ENCODE peak calls at places on chromosome 17, in ten cellular contexts. T is kidney tubule cell, L is T-helper 17 cell, O is HCEC 1CT, H is HCT116, A is NCI-H460, Z is NCI-H2171, B is AG08395, S is T-cell, V is NCI-H2227 treated with DMSO at 0.1 percent for 48 hours. M is an unnamed sample.
A peak's percentile ranks its signal among the peaks of the same experiment; 100 is the strongest.

GRCh38 chr17:64386412-64387144 is 4.1 kb downstream of the PECAM1 start:
- DNase-seq in Z (no peak), B (no peak), V (no peak), L (no peak), A (no peak), O (no peak), S (no peak), H (no peak), T (no peak), M (no peak)

GRCh38 chr17:27269978-27270377 is 23.9 kb upstream of the WSB1 start:
- DNase-seq in A (no peak), T (no peak), V (no peak), H (no peak), Z (no peak), S (no peak), L (no peak), B (no peak), O (no peak), M (no peak)

GRCh38 chr17:45775576-45776011 is 8.5 kb upstream of the CRHR1 start:
- DNase-seq in V (no peak), H (no peak), O (no peak), Z (peak; percentile 68), S (no peak), B (no peak), L (no peak), T (peak; percentile 70), A (no peak), M (no peak)

GRCh38 chr17:75030161-75030560 is 16.6 kb downstream of the ATP5PD start:
- DNase-seq in B (no peak), A (no peak), T (no peak), Z (no peak), L (no peak), O (no peak), H (no peak), V (no peak), S (no peak), M (no peak)

GRCh38 chr17:57016764-57017116 is 38.8 kb downstream of the SCPEP1 start:
- DNase-seq in A (no peak), H (no peak), S (no peak), T (no peak), O (peak; percentile 42), L (no peak), Z (no peak), V (no peak), B (peak; percentile 19), M (no peak)

GRCh38 chr17:57405486-57406072 is 149.3 kb downstream of the MSI2 start:
- DNase-seq in O (no peak), H (no peak), B (no peak), Z (no peak), A (no peak), T (no peak), L (no peak), V (no peak), S (no peak), M (no peak)

GRCh38 chr17:65850486-65850885 is 289.0 kb upstream of the AXIN2 start:
- DNase-seq in T (peak; percentile 90), A (no peak), O (peak; percentile 70), Z (no peak), B (peak; percentile 78), L (no peak), H (peak; percentile 8), V (no peak), S (no peak), M (no peak)

GRCh38 chr17:31050948-31051347 is 43.8 kb upstream of the NF1 start:
- DNase-seq in O (no peak), B (no peak), T (no peak), A (no peak), S (no peak), H (no peak), V (no peak), Z (no peak), L (no peak), M (no peak)

GRCh38 chr17:34840758-34841157 is 120.5 kb downstream of the CCT6B start:
- DNase-seq in O (no peak), H (no peak), V (no peak), A (no peak), T (no peak), L (no peak), B (no peak), S (peak; percentile 5), Z (peak; percentile 29), M (no peak)

GRCh38 chr17:44827863-44828262 is 2.2 kb downstream of the GJC1 start:
- DNase-seq in H (no peak), B (no peak), Z (no peak), V (no peak), S (no peak), O (peak; percentile 27), T (peak; percentile 21), L (no peak), A (no peak), M (no peak)

GRCh38 chr17:74920306-74920620 is 2.8 kb downstream of the USH1G start:
- DNase-seq in O (no peak), A (no peak), T (no peak), H (no peak), L (no peak), B (no peak), S (no peak), V (no peak), Z (no peak), M (no peak)

GRCh38 chr17:77400445-77400870 is 259.7 kb downstream of the SEC14L1 start:
- DNase-seq in A (no peak), B (peak; percentile 57), H (no peak), O (no peak), Z (peak; percentile 69), L (peak; percentile 64), T (no peak), V (no peak), S (peak; percentile 73), M (peak; percentile 74)

GRCh38 chr17:32964541-32964940 is 27.1 kb upstream of the SPACA3 start:
- DNase-seq in S (no peak), V (no peak), O (no peak), B (no peak), H (no peak), Z (no peak), A (no peak), L (no peak), T (no peak), M (no peak)

GRCh38 chr17:48064638-48065037 is 16.5 kb downstream of the NFE2L1 start:
- DNase-seq in B (no peak), L (no peak), T (no peak), Z (no peak), H (no peak), S (no peak), V (no peak), O (no peak), A (no peak), M (no peak)

GRCh38 chr17:38403491-38403890 is 24.8 kb upstream of the ARHGAP23 start:
- DNase-seq in L (no peak), Z (peak; percentile 74), S (no peak), A (no peak), V (peak; percentile 40), T (no peak), B (peak; percentile 43), H (no peak), O (no peak), M (no peak)

GRCh38 chr17:17416400-17417360 is 60.1 kb upstream of the MED9 start:
- DNase-seq in Z (no peak), A (peak; percentile 59), O (peak; percentile 69), S (no peak), T (peak; percentile 67), L (no peak), H (no peak), V (no peak), B (peak; percentile 70), M (no peak)

GRCh38 chr17:81523139-81524062 is 4.8 kb upstream of the FSCN2 start:
- DNase-seq in L (no peak), A (no peak), Z (peak; percentile 59), H (no peak), V (peak; percentile 27), B (peak; percentile 75), T (peak; percentile 63), S (no peak), O (no peak), M (no peak)

GRCh38 chr17:40564883-40565744 is at the start of gene CCR7:
- DNase-seq in H (no peak), S (peak; percentile 82), L (peak; percentile 66), A (no peak), T (no peak), O (no peak), B (no peak), V (no peak), Z (no peak), M (peak; percentile 71)

GRCh38 chr17:51435171-51435552 is 174.8 kb downstream of the UTP18 start:
- DNase-seq in O (no peak), H (no peak), V (no peak), A (no peak), Z (no peak), S (no peak), T (no peak), B (no peak), L (no peak), M (no peak)

GRCh38 chr17:50280068-50280467 is 5.8 kb downstream of the TMEM92 start:
- DNase-seq in L (no peak), S (no peak), Z (no peak), V (no peak), O (no peak), T (peak; percentile 26), A (no peak), H (no peak), B (no peak), M (no peak)

GRCh38 chr17:76645481-76645880 is 1.9 kb upstream of the ST6GALNAC1 start:
- DNase-seq in H (no peak), L (no peak), O (no peak), Z (no peak), A (no peak), B (peak; percentile 1), V (no peak), S (no peak), T (peak; percentile 28), M (no peak)

GRCh38 chr17:47705536-47706481 is 11.8 kb downstream of the TBKBP1 start:
- DNase-seq in O (no peak), S (no peak), L (no peak), V (no peak), H (no peak), Z (no peak), A (no peak), B (no peak), T (no peak), M (no peak)

GRCh38 chr17:41521574-41522261 is 3.0 kb upstream of the KRT15 start:
- DNase-seq in H (peak; percentile 97), T (peak; percentile 97), L (no peak), B (peak; percentile 72), V (no peak), S (no peak), Z (no peak), O (peak; percentile 84), A (peak; percentile 88), M (no peak)

GRCh38 chr17:17724307-17724921 is 43.2 kb downstream of the RAI1 start:
- DNase-seq in T (no peak), Z (no peak), B (peak; percentile 45), H (no peak), A (no peak), O (no peak), S (no peak), V (no peak), L (no peak), M (no peak)

GRCh38 chr17:3989156-3989886 is 25.1 kb upstream of the ATP2A3 start:
- DNase-seq in A (no peak), B (no peak), V (no peak), S (no peak), L (no peak), H (no peak), Z (no peak), O (no peak), T (no peak), M (no peak)

GRCh38 chr17:40547079-40547784 is 18.0 kb downstream of the CCR7 start:
- DNase-seq in B (no peak), S (peak; percentile 68), Z (peak; percentile 93), V (no peak), H (no peak), A (no peak), T (no peak), O (no peak), L (no peak), M (peak; percentile 26)

GRCh38 chr17:27526603-27527002 is 70.4 kb downstream of the KSR1 start:
- DNase-seq in A (no peak), O (no peak), B (peak; percentile 52), Z (no peak), S (no peak), H (no peak), T (peak; percentile 64), L (no peak), V (peak; percentile 13), M (no peak)